ENCODE peak calls at places on chromosomes 6 and 20, in five cellular contexts. One of them, this sample, is unnamed.

GRCh38 chr6:63634630-63635029 is 972 bp upstream of the PHF3 start:
- DNase-seq in stimulated activated CD4-positive, alpha-beta T cell treated with anti-CD3 and anti-CD28 coated beads, Interleukin-12 subunit alpha, Interleukin-12 subunit beta, amount 100 ng/mL, for 4 hours: no peak
- DNase-seq in HTR-8/SVneo: no peak
- DNase-seq in NCI-H1105: no peak
- DNase-seq in Calu3: no peak
- DNase-seq in this sample: peak; percentile 5

GRCh38 chr20:32536861-32537656 is 48.1 kb downstream of the NOL4L start:
- DNase-seq in stimulated activated CD4-positive, alpha-beta T cell treated with anti-CD3 and anti-CD28 coated beads, Interleukin-12 subunit alpha, Interleukin-12 subunit beta, amount 100 ng/mL, for 4 hours: peak; percentile 45
- DNase-seq in HTR-8/SVneo: no peak
- DNase-seq in NCI-H1105: peak; percentile 97
- DNase-seq in Calu3: peak; percentile 86
- DNase-seq in this sample: peak; percentile 87

GRCh38 chr20:63092660-63093215 is 86.0 kb upstream of the BHLHE23 start:
- DNase-seq in stimulated activated CD4-positive, alpha-beta T cell treated with anti-CD3 and anti-CD28 coated beads, Interleukin-12 subunit alpha, Interleukin-12 subunit beta, amount 100 ng/mL, for 4 hours: no peak
- DNase-seq in HTR-8/SVneo: no peak
- DNase-seq in NCI-H1105: no peak
- DNase-seq in Calu3: no peak
- DNase-seq in this sample: peak; percentile 73

GRCh38 chr20:24206995-24207394 is 218.4 kb upstream of the GGTLC1 start:
- DNase-seq in stimulated activated CD4-positive, alpha-beta T cell treated with anti-CD3 and anti-CD28 coated beads, Interleukin-12 subunit alpha, Interleukin-12 subunit beta, amount 100 ng/mL, for 4 hours: no peak
- DNase-seq in HTR-8/SVneo: no peak
- DNase-seq in NCI-H1105: no peak
- DNase-seq in Calu3: no peak
- DNase-seq in this sample: peak; percentile 21

GRCh38 chr20:62721511-62722197 is 13.0 kb downstream of the NTSR1 start:
- DNase-seq in stimulated activated CD4-positive, alpha-beta T cell treated with anti-CD3 and anti-CD28 coated beads, Interleukin-12 subunit alpha, Interleukin-12 subunit beta, amount 100 ng/mL, for 4 hours: no peak
- DNase-seq in HTR-8/SVneo: no peak
- DNase-seq in NCI-H1105: no peak
- DNase-seq in Calu3: no peak
- DNase-seq in this sample: peak; percentile 21

GRCh38 chr6:148869589-148869988 is 122.8 kb downstream of the UST start:
- DNase-seq in stimulated activated CD4-positive, alpha-beta T cell treated with anti-CD3 and anti-CD28 coated beads, Interleukin-12 subunit alpha, Interleukin-12 subunit beta, amount 100 ng/mL, for 4 hours: no peak
- DNase-seq in HTR-8/SVneo: peak; percentile 63
- DNase-seq in NCI-H1105: no peak
- DNase-seq in Calu3: no peak
- DNase-seq in this sample: no peak

GRCh38 chr6:142925575-142926110 is 19.3 kb downstream of the HIVEP2 start:
- DNase-seq in stimulated activated CD4-positive, alpha-beta T cell treated with anti-CD3 and anti-CD28 coated beads, Interleukin-12 subunit alpha, Interleukin-12 subunit beta, amount 100 ng/mL, for 4 hours: no peak
- DNase-seq in HTR-8/SVneo: no peak
- DNase-seq in NCI-H1105: no peak
- DNase-seq in Calu3: no peak
- DNase-seq in this sample: peak; percentile 20

GRCh38 chr6:1436334-1437306 is 47.2 kb downstream of the FOXF2 start:
- DNase-seq in stimulated activated CD4-positive, alpha-beta T cell treated with anti-CD3 and anti-CD28 coated beads, Interleukin-12 subunit alpha, Interleukin-12 subunit beta, amount 100 ng/mL, for 4 hours: peak; percentile 18
- DNase-seq in HTR-8/SVneo: peak; percentile 77
- DNase-seq in NCI-H1105: peak; percentile 71
- DNase-seq in Calu3: peak; percentile 53
- DNase-seq in this sample: peak; percentile 62

GRCh38 chr6:142568857-142569597 is 267.2 kb downstream of the ADGRG6 start:
- DNase-seq in stimulated activated CD4-positive, alpha-beta T cell treated with anti-CD3 and anti-CD28 coated beads, Interleukin-12 subunit alpha, Interleukin-12 subunit beta, amount 100 ng/mL, for 4 hours: no peak
- DNase-seq in HTR-8/SVneo: no peak
- DNase-seq in NCI-H1105: no peak
- DNase-seq in Calu3: no peak
- DNase-seq in this sample: peak; percentile 50

GRCh38 chr6:29502597-29502996 is 14.8 kb upstream of the MAS1L start:
- DNase-seq in stimulated activated CD4-positive, alpha-beta T cell treated with anti-CD3 and anti-CD28 coated beads, Interleukin-12 subunit alpha, Interleukin-12 subunit beta, amount 100 ng/mL, for 4 hours: no peak
- DNase-seq in HTR-8/SVneo: no peak
- DNase-seq in NCI-H1105: no peak
- DNase-seq in Calu3: no peak
- DNase-seq in this sample: no peak

GRCh38 chr6:163711615-163712568 is 297.4 kb downstream of the QKI start:
- DNase-seq in stimulated activated CD4-positive, alpha-beta T cell treated with anti-CD3 and anti-CD28 coated beads, Interleukin-12 subunit alpha, Interleukin-12 subunit beta, amount 100 ng/mL, for 4 hours: no peak
- DNase-seq in HTR-8/SVneo: no peak
- DNase-seq in NCI-H1105: no peak
- DNase-seq in Calu3: no peak
- DNase-seq in this sample: peak; percentile 17

GRCh38 chr20:64077094-64077493 is 2.2 kb downstream of the RGS19 start:
- DNase-seq in stimulated activated CD4-positive, alpha-beta T cell treated with anti-CD3 and anti-CD28 coated beads, Interleukin-12 subunit alpha, Interleukin-12 subunit beta, amount 100 ng/mL, for 4 hours: no peak
- DNase-seq in HTR-8/SVneo: no peak
- DNase-seq in NCI-H1105: no peak
- DNase-seq in Calu3: no peak
- DNase-seq in this sample: no peak

GRCh38 chr6:141598487-141598886 is 534.2 kb upstream of the GJE1 start:
- DNase-seq in stimulated activated CD4-positive, alpha-beta T cell treated with anti-CD3 and anti-CD28 coated beads, Interleukin-12 subunit alpha, Interleukin-12 subunit beta, amount 100 ng/mL, for 4 hours: no peak
- DNase-seq in HTR-8/SVneo: no peak
- DNase-seq in NCI-H1105: no peak
- DNase-seq in Calu3: no peak
- DNase-seq in this sample: no peak

GRCh38 chr6:11804135-11804534 is 25.5 kb upstream of the ADTRP start:
- DNase-seq in stimulated activated CD4-positive, alpha-beta T cell treated with anti-CD3 and anti-CD28 coated beads, Interleukin-12 subunit alpha, Interleukin-12 subunit beta, amount 100 ng/mL, for 4 hours: no peak
- DNase-seq in HTR-8/SVneo: no peak
- DNase-seq in NCI-H1105: no peak
- DNase-seq in Calu3: no peak
- DNase-seq in this sample: no peak

GRCh38 chr20:37243076-37243936 is 18.3 kb downstream of the GHRH start:
- DNase-seq in stimulated activated CD4-positive, alpha-beta T cell treated with anti-CD3 and anti-CD28 coated beads, Interleukin-12 subunit alpha, Interleukin-12 subunit beta, amount 100 ng/mL, for 4 hours: no peak
- DNase-seq in HTR-8/SVneo: no peak
- DNase-seq in NCI-H1105: no peak
- DNase-seq in Calu3: no peak
- DNase-seq in this sample: no peak

GRCh38 chr6:122012576-122012975 is 386.9 kb upstream of the HSF2 start:
- DNase-seq in stimulated activated CD4-positive, alpha-beta T cell treated with anti-CD3 and anti-CD28 coated beads, Interleukin-12 subunit alpha, Interleukin-12 subunit beta, amount 100 ng/mL, for 4 hours: no peak
- DNase-seq in HTR-8/SVneo: no peak
- DNase-seq in NCI-H1105: no peak
- DNase-seq in Calu3: no peak
- DNase-seq in this sample: no peak

GRCh38 chr6:113888996-113889635 is 32.0 kb downstream of the MARCKS start:
- DNase-seq in stimulated activated CD4-positive, alpha-beta T cell treated with anti-CD3 and anti-CD28 coated beads, Interleukin-12 subunit alpha, Interleukin-12 subunit beta, amount 100 ng/mL, for 4 hours: no peak
- DNase-seq in HTR-8/SVneo: no peak
- DNase-seq in NCI-H1105: no peak
- DNase-seq in Calu3: no peak
- DNase-seq in this sample: no peak

GRCh38 chr20:20856306-20856705 is 143.9 kb upstream of the RALGAPA2 start:
- DNase-seq in stimulated activated CD4-positive, alpha-beta T cell treated with anti-CD3 and anti-CD28 coated beads, Interleukin-12 subunit alpha, Interleukin-12 subunit beta, amount 100 ng/mL, for 4 hours: no peak
- DNase-seq in HTR-8/SVneo: no peak
- DNase-seq in NCI-H1105: no peak
- DNase-seq in Calu3: no peak
- DNase-seq in this sample: no peak

GRCh38 chr20:38881806-38882440 is 44.3 kb upstream of the FAM83D start:
- DNase-seq in stimulated activated CD4-positive, alpha-beta T cell treated with anti-CD3 and anti-CD28 coated beads, Interleukin-12 subunit alpha, Interleukin-12 subunit beta, amount 100 ng/mL, for 4 hours: no peak
- DNase-seq in HTR-8/SVneo: no peak
- DNase-seq in NCI-H1105: no peak
- DNase-seq in Calu3: no peak
- DNase-seq in this sample: no peak

This sample was measured in SW480.